ENCODE peak calls at places on chromosome 9, in nine cellular contexts. O, M, E, W, K, X, F, A and I are unnamed samples. For H3K4me1, the result is how much of the 10 kb centered on the place peaks cover.

GRCh38 chr9:83708515-83709158 is 879 bp upstream of the UBQLN1 start:
- DNase-seq in W (peak), O (peak), A (peak), F (peak), M (no peak), K (peak), X (peak), E (peak), I (peak)

GRCh38 chr9:84139296-84140100 is 158.9 kb downstream of the RMI1 start:
- DNase-seq in K (no peak), A (no peak), O (no peak), M (no peak), W (no peak), X (peak), E (no peak), F (peak), I (no peak)

GRCh38 chr9:71748280-71748743 is 20.0 kb downstream of the CEMIP2 start:
- DNase-seq in W (no peak), O (peak), X (peak), M (no peak), F (peak), K (no peak), E (no peak), A (no peak), I (no peak)

GRCh38 chr9:33250458-33250995 is 10.6 kb downstream of the SPINK4 start:
- DNase-seq in E (no peak), W (no peak), O (peak), K (no peak), X (peak), M (no peak), A (no peak), F (peak), I (no peak)

GRCh38 chr9:90906316-90907055 is 104.9 kb downstream of the SYK start:
- DNase-seq in K (no peak), M (no peak), W (no peak), O (no peak), A (no peak), X (no peak), E (no peak), F (peak), I (no peak)

GRCh38 chr9:101449071-101449721 is 13.6 kb upstream of the ALDOB start:
- DNase-seq in W (peak), E (peak), X (peak), K (peak), M (no peak), F (peak), A (peak), O (peak), I (no peak)

GRCh38 chr9:121564861-121565260 is 65.2 kb upstream of the GGTA1 start:
- DNase-seq in K (no peak), X (no peak), O (no peak), M (no peak), W (no peak), F (no peak), A (no peak), E (peak), I (no peak)

GRCh38 chr9:88535226-88535931 is 401 bp downstream of the NXNL2 start:
- DNase-seq in W (no peak), M (no peak), A (no peak), F (no peak), E (peak), K (peak), X (peak), O (peak), I (no peak)

GRCh38 chr9:93257808-93258331 is 73.9 kb downstream of the WNK2 start:
- DNase-seq in E (no peak), F (no peak), K (peak), X (no peak), O (no peak), M (no peak), W (no peak), A (no peak), I (no peak)

GRCh38 chr9:70261131-70261870 is 2.5 kb downstream of the SMC5 start:
- DNase-seq in O (no peak), K (no peak), M (no peak), E (peak), X (peak), F (peak), A (no peak), W (no peak), I (no peak)

GRCh38 chr9:64128572-64128971 is 1156.4 kb downstream of the FOXD4L5 start:
- DNase-seq in K (no peak), O (no peak), X (no peak), F (no peak), A (no peak), E (no peak), W (no peak), M (no peak), I (peak)

GRCh38 chr9:130451509-130452388 is 7.0 kb downstream of the ASS1 start:
- DNase-seq in F (peak), E (peak), X (peak), M (peak), K (peak), A (peak), O (peak), W (no peak), I (peak)

GRCh38 chr9:26725573-26725972 is 167.0 kb downstream of the CAAP1 start:
- DNase-seq in M (no peak), E (no peak), A (no peak), X (no peak), F (no peak), K (no peak), O (no peak), W (no peak), I (no peak)

GRCh38 chr9:81224166-81224858 is 465.0 kb downstream of the TLE1 start:
- DNase-seq in X (no peak), E (no peak), M (no peak), O (no peak), F (no peak), K (no peak), A (no peak), W (no peak), I (peak)

GRCh38 chr9:30299126-30299780 is 2085.2 kb upstream of the ACO1 start:
- DNase-seq in O (no peak), M (no peak), A (no peak), K (no peak), E (no peak), F (no peak), X (no peak), W (no peak), I (no peak)

GRCh38 chr9:73143606-73144328 is 7.9 kb upstream of the ANXA1 start:
- DNase-seq in K (no peak), O (peak), X (peak), F (peak), W (peak), A (peak), M (no peak), E (peak), I (no peak)

GRCh38 chr9:110626109-110626829 is 42.3 kb upstream of the MUSK start:
- DNase-seq in X (peak), F (peak), M (no peak), E (peak), K (no peak), W (no peak), O (peak), A (no peak), I (no peak)

GRCh38 chr9:92097997-92098482 is 17.2 kb downstream of the SPTLC1 start:
- DNase-seq in F (peak), A (no peak), M (peak), W (peak), E (peak), K (no peak), O (no peak), X (peak), I (no peak)

GRCh38 chr9:16869140-16869903 is 1.1 kb downstream of the BNC2 start:
- DNase-seq in X (peak), W (no peak), O (peak), K (no peak), M (no peak), F (peak), E (peak), A (no peak), I (no peak)

GRCh38 chr9:128556276-128556675 is 3.9 kb downstream of the SPTAN1 start:
- DNase-seq in W (no peak), F (no peak), M (no peak), A (no peak), K (no peak), O (no peak), E (no peak), X (no peak), I (no peak)

GRCh38 chr9:130213898-130214761 is 41.9 kb downstream of the NCS1 start:
- DNase-seq in W (no peak), A (no peak), F (peak), K (peak), E (peak), M (no peak), X (peak), O (peak), I (no peak)

GRCh38 chr9:134289241-134289875 is 36.9 kb upstream of the RXRA start:
- DNase-seq in E (no peak), K (peak), A (no peak), M (no peak), X (no peak), O (no peak), F (no peak), W (no peak), I (no peak)

GRCh38 chr9:72557549-72557948 is 36.1 kb downstream of the TMC1 start:
- DNase-seq in X (peak), F (peak), K (no peak), M (peak), E (peak), A (peak), O (peak), W (peak), I (no peak)

GRCh38 chr9:1604942-1605560 is 410.1 kb upstream of the SMARCA2 start:
- DNase-seq in E (peak), A (no peak), O (no peak), X (no peak), K (peak), M (no peak), F (no peak), W (no peak), I (peak)

GRCh38 chr9:69573666-69574456 is 98.3 kb downstream of the APBA1 start:
- DNase-seq in F (peak), K (no peak), W (no peak), E (no peak), A (no peak), M (no peak), O (peak), X (peak), I (no peak)

GRCh38 chr9:134778841-134779411 is 101.7 kb upstream of the FCN2 start:
- DNase-seq in K (peak), E (peak), F (peak), A (peak), M (no peak), X (peak), W (peak), O (peak), I (no peak)

GRCh38 chr9:98551511-98552286 is 157.0 kb downstream of the GABBR2 start:
- DNase-seq in O (peak), F (peak), X (peak), A (no peak), K (no peak), E (peak), W (no peak), M (no peak), I (no peak)

GRCh38 chr9:77985996-77986395 is 45.6 kb downstream of the GNAQ start:
- DNase-seq in E (no peak), K (no peak), O (no peak), W (no peak), M (no peak), A (no peak), F (no peak), X (no peak), I (no peak)

GRCh38 chr9:107243757-107244156 is 39.3 kb upstream of the RAD23B start:
- DNase-seq in W (peak), K (no peak), M (peak), O (peak), X (peak), E (peak), A (no peak), F (peak), I (no peak)

GRCh38 chr9:97366889-97367288 is 45.0 kb upstream of the TDRD7 start:
- DNase-seq in A (no peak), X (no peak), E (no peak), O (no peak), W (no peak), K (no peak), F (no peak), M (no peak), I (no peak)

GRCh38 chr9:98707158-98708102 is 1.3 kb downstream of the GABBR2 start:
- DNase-seq in E (peak), X (peak), K (peak), A (peak), O (peak), W (peak), F (peak), M (no peak), I (no peak)

GRCh38 chr9:108017671-108018070 is 528.1 kb upstream of the KLF4 start:
- DNase-seq in F (no peak), A (no peak), W (no peak), M (no peak), O (no peak), E (no peak), X (no peak), K (no peak), I (no peak)

GRCh38 chr9:94922691-94923107 is 196.2 kb downstream of the AOPEP start:
- DNase-seq in M (no peak), A (no peak), K (no peak), X (no peak), E (no peak), O (peak), W (no peak), F (peak), I (no peak)

GRCh38 chr9:34479316-34479865 is 20.8 kb downstream of the DNAI1 start:
- DNase-seq in K (no peak), M (no peak), X (no peak), W (no peak), O (no peak), E (no peak), A (no peak), F (no peak), I (no peak)

GRCh38 chr9:121773286-121773953 is 122.0 kb downstream of the DAB2IP start:
- DNase-seq in E (no peak), M (no peak), K (no peak), A (no peak), O (no peak), X (no peak), W (no peak), F (no peak), I (no peak)

GRCh38 chr9:72292874-72293607 is 72.0 kb downstream of the ZFAND5 start:
- DNase-seq in F (peak), M (no peak), E (no peak), K (no peak), X (peak), O (peak), A (peak), W (no peak), I (no peak)

GRCh38 chr9:94719878-94720277 is 6.6 kb upstream of the AOPEP start:
- DNase-seq in X (no peak), E (no peak), M (no peak), F (no peak), A (no peak), W (no peak), K (no peak), O (no peak), I (no peak)

DNA sequence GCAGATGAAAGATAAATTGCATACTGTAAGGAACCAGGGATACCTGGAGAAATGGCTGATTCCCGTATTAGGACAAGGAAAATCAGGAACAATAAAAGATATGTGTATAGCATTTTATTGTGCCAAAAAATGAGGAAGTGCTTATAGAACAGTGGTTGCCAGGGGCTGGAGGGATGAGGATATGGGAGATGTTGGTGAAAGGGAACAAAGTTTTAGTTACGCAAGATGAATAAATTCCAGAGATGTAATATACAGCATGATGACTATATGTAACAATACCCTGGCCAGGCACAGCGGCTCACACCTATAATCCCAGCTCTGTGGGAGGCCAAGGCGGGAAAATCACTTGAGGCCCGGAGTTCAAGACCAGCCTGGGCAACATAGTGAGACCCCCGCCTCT is 101.8 kb downstream of the CDK5RAP2 start:
- DNase-seq in A (no peak), W (no peak), O (no peak), E (no peak), K (no peak), X (peak), F (peak), M (no peak), I (no peak)
- H3K4me2 ChIP-seq in A (peak), W (no peak), O (no peak), E (no peak), K (peak), X (no peak), F (no peak), M (no peak), I (no peak)

GRCh38 chr9:113154936-113155335 is 4.1 kb downstream of the SLC31A2 start:
- DNase-seq in K (no peak), W (no peak), O (peak), A (no peak), E (no peak), M (no peak), X (no peak), F (peak), I (no peak)

GRCh38 chr9:113154471-113154870 is 3.7 kb downstream of the SLC31A2 start:
- DNase-seq in X (peak), W (no peak), F (peak), A (no peak), M (no peak), K (no peak), E (no peak), O (peak), I (no peak)

GRCh38 chr9:113158446-113158845 is 7.6 kb downstream of the SLC31A2 start:
- DNase-seq in F (no peak), X (no peak), K (no peak), E (no peak), M (no peak), A (no peak), W (no peak), O (no peak), I (no peak)

GRCh38 chr9:113156880-113157279 is 6.1 kb downstream of the SLC31A2 start:
- DNase-seq in M (no peak), K (no peak), W (no peak), O (no peak), E (no peak), A (no peak), X (no peak), F (no peak), I (no peak)

DNA sequence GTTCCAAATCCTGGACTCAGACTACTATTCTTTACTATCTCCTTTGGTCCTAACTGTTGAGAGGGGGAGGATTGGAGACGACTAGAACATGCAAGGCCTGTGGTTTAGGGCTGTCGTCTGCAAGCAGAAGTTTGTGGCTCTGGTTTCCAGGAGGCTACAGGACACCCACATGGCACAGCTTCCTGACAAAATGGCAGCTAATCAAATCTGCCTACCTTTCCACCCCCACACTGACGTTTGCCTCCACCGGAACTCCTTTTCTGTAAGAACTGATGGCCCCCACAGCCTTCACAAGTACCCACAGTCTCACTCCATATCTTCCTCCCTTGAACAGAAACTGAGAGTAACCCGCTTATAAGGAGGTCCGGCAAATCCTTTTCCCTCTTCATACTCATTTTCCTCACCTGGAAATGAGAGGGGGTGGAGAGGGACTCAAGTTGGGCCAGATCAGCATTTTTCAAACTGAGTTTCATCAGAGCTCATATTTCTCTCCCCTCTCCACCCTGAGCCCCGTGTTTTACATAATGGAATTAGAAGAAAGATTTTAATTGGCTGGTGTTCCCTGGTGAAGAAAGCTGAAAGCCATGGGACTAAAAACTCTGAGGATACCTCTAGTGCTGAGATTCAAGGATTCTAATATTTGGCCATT is 5.2 kb downstream of the SLC31A2 start:
- DNase-seq in A (no peak), M (no peak), O (no peak), F (no peak), K (no peak), X (no peak), E (no peak), W (no peak), I (peak)
- H3K4me1 ChIP-seq in A (under half), M (under half), O (under half), F (under half), K (under half), X (under half), E (under half), W (under half), I (under half)

DNA sequence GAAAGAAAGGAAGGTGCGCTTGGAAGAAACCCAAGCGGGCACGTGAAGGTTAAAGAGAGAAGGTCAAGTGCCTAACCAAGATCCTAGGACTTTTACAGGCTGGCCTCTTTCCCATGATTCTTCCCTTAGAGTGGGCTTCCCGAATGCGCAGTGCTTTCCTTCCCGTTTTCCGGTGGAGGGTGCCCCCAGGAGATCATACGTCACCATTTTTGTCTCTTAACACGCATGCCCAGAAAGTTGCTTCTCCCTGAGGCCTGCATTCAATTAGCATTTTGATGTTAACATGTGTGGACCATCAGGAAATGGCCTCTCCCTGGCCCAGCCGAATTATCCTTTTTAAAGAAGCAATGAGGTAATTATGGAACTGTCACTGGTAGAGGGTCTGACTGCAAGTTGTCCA is 1.9 kb upstream of the RUSC2 start:
- DNase-seq in M (no peak), X (no peak), F (no peak), K (no peak), O (no peak), W (no peak), E (no peak), A (no peak), I (no peak)
- H3K4me2 ChIP-seq in M (no peak), X (no peak), F (no peak), K (no peak), O (no peak), W (no peak), E (no peak), A (no peak), I (no peak)

DNA sequence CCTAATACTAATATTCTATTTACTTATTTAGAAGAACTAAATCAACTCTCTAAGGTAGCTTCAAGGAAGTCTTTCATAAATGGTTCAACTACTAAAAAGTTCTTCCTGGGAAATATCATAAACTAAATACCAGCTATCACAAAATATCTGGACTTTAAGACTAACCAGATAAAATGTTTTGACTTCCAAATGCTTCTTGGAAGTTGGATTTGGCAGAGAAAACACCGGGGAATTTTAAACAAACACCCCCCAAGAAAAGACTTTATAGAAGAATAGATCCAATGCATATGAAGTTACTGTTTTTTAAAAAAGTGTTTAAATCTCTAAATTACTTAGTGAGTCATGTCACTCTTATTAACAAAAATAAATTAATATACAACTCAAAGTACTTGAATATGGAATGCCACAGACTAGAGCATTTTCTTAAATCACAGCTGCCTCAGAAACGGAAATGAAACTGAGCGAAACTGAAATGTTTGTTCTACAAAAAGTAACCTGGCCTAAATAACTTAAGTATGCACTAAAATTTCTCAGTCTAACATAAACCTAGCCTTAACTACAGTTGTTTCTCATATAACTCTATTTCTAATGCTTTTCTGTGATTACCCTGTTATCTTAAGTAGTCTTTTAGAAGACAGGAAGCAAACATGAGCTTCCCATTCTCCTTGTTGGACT is 6.8 kb downstream of the ABCA1 start:
- DNase-seq in O (no peak), E (no peak), X (no peak), F (no peak), W (no peak), M (no peak), A (no peak), K (no peak), I (no peak)
- H3K4me1 ChIP-seq in O (under half), E (under half), X (under half), F (under half), W (under half), M (under half), A (under half), K (under half), I (under half)

GRCh38 chr9:20376780-20377179 is 245.5 kb downstream of the MLLT3 start:
- DNase-seq in O (peak), A (no peak), M (no peak), F (no peak), E (no peak), X (no peak), K (no peak), W (no peak), I (no peak)
- H3K4me2 ChIP-seq in O (no peak), A (no peak), M (no peak), F (peak), E (no peak), X (no peak), K (no peak), W (no peak), I (no peak)

GRCh38 chr9:133227242-133227860 is 18.3 kb upstream of the OBP2B start:
- DNase-seq in K (no peak), W (no peak), F (no peak), O (no peak), E (no peak), X (no peak), M (no peak), A (no peak), I (no peak)
- H3K4me1 ChIP-seq in K (under half), W (under half), F (under half), O (under half), E (under half), X (under half), M (under half), A (under half), I (under half)

GRCh38 chr9:132946216-132946615 is 1.8 kb upstream of the TSC1 start:
- DNase-seq in E (peak), F (no peak), A (no peak), W (no peak), M (no peak), O (peak), X (no peak), K (no peak), I (no peak)
- H3K4me2 ChIP-seq in E (no peak), F (no peak), A (peak), W (peak), M (no peak), O (no peak), X (no peak), K (peak), I (no peak)